ENCODE peak calls at places on chromosomes 13 and 19, in eight cellular contexts. M is endodermal cell; K is ascending aorta; T is mesenchymal stem cell; V is pancreas; W is cardiac muscle cell; D is CD8-positive, alpha-beta memory T cell; F is fibroblast of lung. G is an unnamed sample. For H3K4me1, the result is how much of the 10 kb centered on the place peaks cover.

GRCh38 chr13:51856027-51856736 is 5.6 kb upstream of the CCDC70 start:
- DNase-seq in M (no peak), K (no peak), T (no peak), V (no peak), W (no peak), D (no peak), F (no peak), G (no peak)

GRCh38 chr13:49240017-49240416 is 7.7 kb upstream of the CDADC1 start:
- DNase-seq in M (peak), K (no peak), T (peak), V (no peak), W (peak), D (peak), F (peak), G (peak)

GRCh38 chr19:10420444-10421239 is at the start of gene PDE4A:
- DNase-seq in M (peak), K (no peak), T (peak), V (no peak), W (peak), D (peak), F (peak), G (no peak)

GRCh38 chr13:95247857-95248256 is 53.4 kb downstream of the ABCC4 start:
- DNase-seq in M (no peak), K (no peak), T (no peak), V (no peak), W (no peak), D (no peak), F (no peak), G (no peak)

GRCh38 chr19:5677597-5677996 is 2.7 kb downstream of the MICOS13 start:
- DNase-seq in M (no peak), K (no peak), T (no peak), V (no peak), W (no peak), D (no peak), F (no peak), G (no peak)

GRCh38 chr13:42066542-42066941 is 18.1 kb downstream of the DGKH start:
- DNase-seq in M (no peak), K (no peak), T (peak), V (no peak), W (no peak), D (no peak), F (peak), G (no peak)

GRCh38 chr19:39223703-39224279 is 19.7 kb upstream of the SYCN start:
- DNase-seq in M (peak), K (no peak), T (peak), V (no peak), W (peak), D (no peak), F (peak), G (peak)

GRCh38 chr13:97194473-97194872 is 27.7 kb upstream of the MBNL2 start:
- DNase-seq in M (no peak), K (no peak), T (no peak), V (no peak), W (no peak), D (no peak), F (peak), G (no peak)

GRCh38 chr19:39405261-39405912 is 1.3 kb upstream of the ZFP36 start:
- DNase-seq in M (no peak), K (no peak), T (peak), V (no peak), W (no peak), D (no peak), F (no peak), G (peak)

GRCh38 chr19:34963531-34964406 is at the start of gene ZNF792:
- DNase-seq in M (peak), K (peak), T (peak), V (peak), W (peak), D (peak), F (peak), G (peak)

GRCh38 chr13:24626449-24626848 is 53.8 kb upstream of the ATP12A start:
- DNase-seq in M (no peak), K (no peak), T (no peak), V (no peak), W (no peak), D (no peak), F (no peak), G (no peak)

GRCh38 chr19:31626941-31627340 is 277.7 kb upstream of the TSHZ3 start:
- DNase-seq in M (no peak), K (no peak), T (no peak), V (no peak), W (no peak), D (no peak), F (no peak), G (no peak)

GRCh38 chr13:79541426-79542049 is 60.6 kb downstream of the NDFIP2 start:
- DNase-seq in M (no peak), K (no peak), T (peak), V (no peak), W (peak), D (no peak), F (peak), G (peak)

GRCh38 chr13:96109125-96109524 is 19.2 kb downstream of the HS6ST3 start:
- DNase-seq in M (no peak), K (no peak), T (no peak), V (no peak), W (no peak), D (no peak), F (no peak), G (no peak)

GRCh38 chr19:47305309-47305751 is 4.3 kb upstream of the C5AR1 start:
- DNase-seq in M (peak), K (peak), T (peak), V (peak), W (peak), D (peak), F (peak), G (peak)

GRCh38 chr13:113664751-113665581 is 2.1 kb upstream of the GRK1 start:
- DNase-seq in M (peak), K (peak), T (no peak), V (peak), W (no peak), D (no peak), F (no peak), G (no peak)

GRCh38 chr13:110942248-110942981 is 27.5 kb upstream of the ANKRD10 start:
- DNase-seq in M (no peak), K (no peak), T (peak), V (no peak), W (no peak), D (no peak), F (peak), G (no peak)

GRCh38 chr13:105920375-105920774 is 615.1 kb downstream of the EFNB2 start:
- DNase-seq in M (no peak), K (no peak), T (peak), V (no peak), W (no peak), D (no peak), F (peak), G (no peak)

GRCh38 chr13:105918842-105919741 is 616.4 kb downstream of the EFNB2 start:
- DNase-seq in M (peak), K (no peak), T (peak), V (no peak), W (no peak), D (no peak), F (peak), G (no peak)

GRCh38 chr13:105925496-105925895 is 610.0 kb downstream of the EFNB2 start:
- DNase-seq in M (no peak), K (no peak), T (peak), V (no peak), W (no peak), D (no peak), F (peak), G (no peak)

DNA sequence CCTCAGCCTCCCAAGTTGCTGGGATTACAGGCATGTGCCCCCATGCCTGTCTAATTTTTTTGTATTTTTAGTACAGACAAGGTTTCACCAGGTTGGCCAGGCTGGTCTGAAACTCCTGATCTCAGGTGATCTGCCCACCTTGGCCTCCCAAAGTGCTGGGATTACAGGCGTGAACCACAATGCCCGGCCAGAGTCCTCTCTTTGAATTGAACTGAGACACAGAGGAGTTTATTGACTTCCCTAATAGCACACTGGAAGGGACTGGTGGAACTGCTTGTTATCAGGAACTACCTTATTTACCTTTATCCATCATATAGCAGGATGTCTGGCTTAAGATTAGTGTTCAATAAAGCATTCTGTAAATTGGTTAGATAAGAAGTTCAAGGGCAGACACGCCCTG is 613.8 kb downstream of the EFNB2 start:
- DNase-seq in M (no peak), K (no peak), T (no peak), V (no peak), W (no peak), D (no peak), F (no peak), G (no peak)
- H3K4me1 ChIP-seq in M (under half), K (under half), T (under half), V (under half), W (under half), D (under half), F (under half), G (under half)

GRCh38 chr19:15467734-15468214 is 3.4 kb upstream of the RASAL3 start:
- DNase-seq in M (no peak), K (no peak), T (no peak), V (no peak), W (no peak), D (no peak), F (no peak), G (no peak)

GRCh38 chr19:15466851-15467733 is 2.7 kb upstream of the RASAL3 start:
- DNase-seq in M (no peak), K (no peak), T (peak), V (no peak), W (no peak), D (peak), F (peak), G (peak)

GRCh38 chr19:15461694-15462093 is 2.6 kb downstream of the RASAL3 start:
- DNase-seq in M (no peak), K (no peak), T (no peak), V (no peak), W (no peak), D (no peak), F (no peak), G (no peak)

GRCh38 chr19:15464394-15465385 is at the start of gene RASAL3:
- DNase-seq in M (peak), K (no peak), T (no peak), V (no peak), W (no peak), D (peak), F (no peak), G (peak)

DNA sequence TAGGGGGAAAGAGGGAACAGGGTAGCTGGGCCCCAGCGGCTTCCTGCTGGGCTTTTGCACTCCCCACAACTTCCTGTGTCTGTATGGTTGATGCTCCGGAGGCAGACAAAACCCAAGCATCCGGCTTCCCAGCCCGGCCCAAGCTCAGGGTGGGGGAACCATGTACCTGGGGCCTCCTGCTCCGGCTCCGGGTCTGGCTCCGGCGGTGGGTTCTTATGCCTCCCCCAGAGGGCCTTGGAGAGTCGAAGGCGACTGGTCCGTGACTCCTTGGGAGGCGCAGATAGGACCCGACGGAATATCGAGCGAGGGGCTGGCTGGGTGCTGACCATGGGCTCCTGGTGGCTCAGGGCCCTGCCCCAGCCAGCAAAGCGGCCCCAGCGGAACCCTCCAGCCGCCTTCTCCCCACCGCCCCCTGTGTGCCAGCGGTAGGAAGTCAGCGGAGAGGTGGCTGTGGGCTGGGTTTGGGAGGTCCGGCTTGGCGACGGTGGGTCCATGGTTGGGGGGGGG is 426 bp downstream of the RASAL3 start:
- DNase-seq in M (peak), K (no peak), T (no peak), V (no peak), W (no peak), D (peak), F (no peak), G (peak)
- H3K4me3 ChIP-seq in M (no peak), K (peak), T (no peak), V (peak), W (no peak), D (peak), F (no peak), G (peak)

GRCh38 chr13:98779695-98780094 is 27.2 kb upstream of the SLC15A1 start:
- DNase-seq in M (no peak), K (no peak), T (no peak), V (no peak), W (no peak), D (no peak), F (no peak), G (no peak)

GRCh38 chr13:98775844-98776598 is 23.5 kb upstream of the SLC15A1 start:
- DNase-seq in M (no peak), K (no peak), T (peak), V (no peak), W (no peak), D (no peak), F (peak), G (no peak)

GRCh38 chr13:98780451-98780850 is 28.0 kb upstream of the SLC15A1 start:
- DNase-seq in M (no peak), K (no peak), T (no peak), V (no peak), W (no peak), D (no peak), F (no peak), G (no peak)

GRCh38 chr13:98780972-98781869 is 28.7 kb upstream of the SLC15A1 start:
- DNase-seq in M (no peak), K (no peak), T (no peak), V (no peak), W (no peak), D (no peak), F (no peak), G (no peak)

GRCh38 chr13:98778749-98779148 is 26.3 kb upstream of the SLC15A1 start:
- DNase-seq in M (no peak), K (no peak), T (no peak), V (no peak), W (no peak), D (no peak), F (peak), G (no peak)
- H3K4me1 ChIP-seq in M (under half), K (under half), T (under half), V (under half), W (under half), D (under half), F (under half), G (under half)

GRCh38 chr13:99256709-99257108 is 1.5 kb downstream of the GPR18 start:
- DNase-seq in M (no peak), K (no peak), T (peak), V (no peak), W (no peak), D (no peak), F (peak), G (no peak)

GRCh38 chr13:99257291-99257690 is 888 bp downstream of the GPR18 start:
- DNase-seq in M (no peak), K (no peak), T (no peak), V (no peak), W (no peak), D (no peak), F (no peak), G (no peak)

GRCh38 chr13:99255241-99255640 is 2.9 kb downstream of the GPR18 start:
- DNase-seq in M (no peak), K (no peak), T (no peak), V (no peak), W (no peak), D (no peak), F (no peak), G (no peak)

GRCh38 chr13:99258210-99258860 is at the start of gene GPR18:
- DNase-seq in M (no peak), K (no peak), T (peak), V (no peak), W (no peak), D (no peak), F (no peak), G (peak)

GRCh38 chr13:99256283-99256682 is 1.9 kb downstream of the GPR18 start:
- DNase-seq in M (no peak), K (no peak), T (no peak), V (no peak), W (no peak), D (no peak), F (no peak), G (no peak)
- H3K4me3 ChIP-seq in M (no peak), K (no peak), T (no peak), V (no peak), W (no peak), D (peak), F (no peak), G (peak)

GRCh38 chr19:6744381-6745288 is 5.2 kb downstream of the TRIP10 start:
- DNase-seq in M (no peak), K (peak), T (peak), V (peak), W (peak), D (no peak), F (peak), G (no peak)

GRCh38 chr19:6745965-6746364 is 6.5 kb downstream of the TRIP10 start:
- DNase-seq in M (no peak), K (no peak), T (no peak), V (no peak), W (no peak), D (no peak), F (no peak), G (no peak)

GRCh38 chr19:6743071-6743470 is 3.6 kb downstream of the TRIP10 start:
- DNase-seq in M (no peak), K (no peak), T (no peak), V (no peak), W (no peak), D (no peak), F (no peak), G (no peak)

GRCh38 chr19:6740589-6741348 is 1.3 kb downstream of the TRIP10 start:
- DNase-seq in M (peak), K (peak), T (peak), V (peak), W (peak), D (peak), F (peak), G (no peak)

GRCh38 chr19:6743714-6744380 is 4.4 kb downstream of the TRIP10 start:
- DNase-seq in M (no peak), K (no peak), T (peak), V (no peak), W (no peak), D (no peak), F (no peak), G (no peak)
- H3K4me1 ChIP-seq in M (under half), K (under half), T (under half), V (under half), W (under half), D (under half), F (under half), G (under half)

DNA sequence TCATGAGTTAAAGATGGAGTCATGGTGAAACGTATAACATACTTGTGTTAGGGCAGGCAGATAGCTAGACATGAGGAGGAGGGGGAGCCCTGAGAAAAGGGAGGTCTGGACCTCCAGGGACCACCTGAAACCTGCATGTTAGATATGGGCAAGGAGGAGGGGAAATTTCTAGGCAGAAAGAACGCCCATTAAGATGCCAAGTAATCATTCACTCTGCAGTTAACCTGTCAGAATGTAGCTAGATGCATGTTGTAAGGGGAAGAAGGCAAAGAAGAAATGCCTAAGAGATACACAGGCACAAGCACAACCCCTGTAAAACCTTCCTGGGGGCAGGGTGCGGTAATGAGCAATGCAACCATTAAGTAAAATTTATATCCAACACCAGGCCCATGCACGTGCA is 1055.2 kb upstream of the SPRY2 start:
- DNase-seq in M (no peak), K (no peak), T (no peak), V (no peak), W (no peak), D (no peak), F (no peak), G (no peak)
- H3K4me3 ChIP-seq in M (no peak), K (no peak), T (no peak), V (no peak), W (no peak), D (no peak), F (no peak), G (no peak)

GRCh38 chr13:44155422-44156293 is 218.0 kb upstream of the SERP2 start:
- DNase-seq in M (peak), K (peak), T (peak), V (peak), W (peak), D (no peak), F (peak), G (no peak)
- H3K4me1 ChIP-seq in M (under half), K (under half), T (under half), V (under half), W (under half), D (under half), F (under half), G (under half)

GRCh38 chr19:56748443-56748842 is 76.9 kb upstream of the ZNF835 start:
- DNase-seq in M (no peak), K (no peak), T (no peak), V (no peak), W (no peak), D (no peak), F (no peak), G (no peak)

GRCh38 chr19:56750658-56751057 is 79.1 kb upstream of the ZNF835 start:
- DNase-seq in M (no peak), K (no peak), T (no peak), V (no peak), W (no peak), D (no peak), F (no peak), G (no peak)

GRCh38 chr19:56746367-56746766 is 74.8 kb upstream of the ZNF835 start:
- DNase-seq in M (no peak), K (no peak), T (no peak), V (no peak), W (no peak), D (no peak), F (no peak), G (no peak)

DNA sequence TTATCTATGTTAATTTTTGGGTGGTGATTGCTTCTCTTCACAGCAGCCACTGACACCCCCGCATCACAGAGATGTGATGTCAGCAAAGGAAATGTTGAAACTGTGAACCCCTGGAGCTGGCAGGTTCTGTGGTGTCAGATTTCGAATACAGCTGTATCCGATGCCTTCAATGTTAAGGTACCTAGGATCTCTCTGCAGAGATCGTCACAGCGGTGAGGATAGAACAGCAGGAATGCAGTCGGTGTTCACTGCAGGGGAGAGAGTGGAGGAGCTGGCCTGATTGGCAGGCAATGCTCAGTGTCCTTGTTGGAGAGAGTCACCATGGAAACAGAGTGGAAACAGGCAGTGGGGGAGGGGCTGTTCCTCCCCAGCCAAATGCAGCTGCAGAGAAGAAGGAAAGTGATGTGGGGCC is 79.5 kb upstream of the ZNF835 start:
- DNase-seq in M (no peak), K (no peak), T (no peak), V (no peak), W (no peak), D (no peak), F (no peak), G (no peak)
- H3K4me3 ChIP-seq in M (no peak), K (no peak), T (no peak), V (no peak), W (no peak), D (no peak), F (no peak), G (no peak)

DNA sequence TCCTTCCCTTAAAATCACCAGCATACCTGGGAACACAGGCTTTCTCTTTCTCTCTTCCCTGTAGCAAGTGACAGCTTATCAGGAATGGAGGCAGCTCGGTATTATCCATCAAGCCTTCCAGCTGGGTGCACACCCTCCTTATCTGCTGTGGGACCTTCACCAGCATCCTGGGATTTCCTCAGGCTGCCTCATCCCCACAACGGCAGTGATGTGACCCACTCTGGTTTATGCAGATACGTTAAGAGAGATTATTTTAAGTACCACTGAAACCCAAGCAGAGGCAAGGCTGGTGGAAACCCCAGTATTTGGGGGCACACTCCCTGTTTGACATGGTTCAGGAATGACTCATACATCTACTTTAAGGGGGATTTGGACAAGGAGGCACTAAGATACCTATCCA is 192.1 kb downstream of the TM9SF2 start:
- DNase-seq in M (no peak), K (no peak), T (no peak), V (no peak), W (no peak), D (no peak), F (no peak), G (no peak)
- H3K4me1 ChIP-seq in M (under half), K (under half), T (under half), V (under half), W (under half), D (under half), F (under half), G (under half)

GRCh38 chr13:30844548-30845296 is 61.3 kb upstream of the MEDAG start:
- DNase-seq in M (no peak), K (no peak), T (peak), V (no peak), W (no peak), D (no peak), F (no peak), G (no peak)
- H3K4me3 ChIP-seq in M (no peak), K (no peak), T (peak), V (no peak), W (no peak), D (no peak), F (no peak), G (no peak)